ENCODE peak calls at places on chromosomes 7 and 10, in seven cellular contexts. T is left ventricle myocardium inferior; O is PC-9; V is A549; B is lung; I is AG04450; A is CD8-positive, alpha-beta T cell. C is an unnamed sample.

GRCh38 chr10:29862926-29863614 is 196.3 kb downstream of the JCAD start:
- DNase-seq in T (no peak), A (no peak), I (no peak), V (peak), B (no peak), O (peak), C (peak)

GRCh38 chr7:51058764-51059163 is 257.8 kb downstream of the COBL start:
- DNase-seq in V (no peak), A (no peak), B (no peak), O (no peak), T (no peak), I (no peak), C (no peak)

GRCh38 chr7:136072447-136072846 is 95.3 kb upstream of the MTPN start:
- DNase-seq in A (no peak), T (no peak), B (no peak), V (no peak), I (no peak), O (no peak), C (no peak)

GRCh38 chr10:103983367-103983911 is 16.5 kb downstream of the SLK start:
- DNase-seq in T (no peak), O (no peak), A (no peak), V (no peak), I (no peak), B (no peak), C (no peak)

GRCh38 chr7:7688956-7689355 is 29.5 kb downstream of the RPA3 start:
- DNase-seq in B (no peak), I (no peak), A (no peak), O (no peak), T (no peak), V (no peak), C (no peak)

GRCh38 chr7:117808910-117809705 is 64.1 kb downstream of the CTTNBP2 start:
- DNase-seq in I (no peak), T (no peak), V (no peak), A (no peak), O (no peak), B (no peak), C (no peak)

GRCh38 chr7:30956704-30957103 is 7.0 kb upstream of the GHRHR start:
- DNase-seq in V (no peak), B (no peak), A (no peak), I (no peak), O (no peak), T (no peak), C (no peak)

GRCh38 chr10:3668276-3668960 is 116.6 kb downstream of the KLF6 start:
- DNase-seq in O (peak), I (peak), B (peak), V (no peak), A (peak), T (no peak), C (peak)

GRCh38 chr7:121545418-121545817 is 149.3 kb upstream of the FAM3C start:
- DNase-seq in O (no peak), B (no peak), I (no peak), V (no peak), T (no peak), A (no peak), C (peak)

GRCh38 chr10:3852147-3852904 is 67.3 kb upstream of the KLF6 start:
- DNase-seq in A (peak), V (peak), I (peak), B (peak), O (peak), T (peak), C (peak)

GRCh38 chr7:137474627-137475026 is 131.1 kb upstream of the PTN start:
- DNase-seq in I (no peak), T (no peak), O (no peak), A (no peak), V (no peak), B (no peak), C (no peak)

GRCh38 chr7:155277385-155277994 is 20.2 kb upstream of the INSIG1 start:
- DNase-seq in O (no peak), B (no peak), V (no peak), I (no peak), T (no peak), A (no peak), C (no peak)

GRCh38 chr10:62050941-62051433 is 149.5 kb downstream of the ARID5B start:
- DNase-seq in A (peak), O (peak), T (peak), I (peak), B (peak), V (peak), C (peak)

GRCh38 chr7:150357277-150357676 is 11.3 kb upstream of the REPIN1 start:
- DNase-seq in B (no peak), I (no peak), T (no peak), V (no peak), O (no peak), A (peak), C (no peak)

GRCh38 chr10:23158370-23158769 is 33.7 kb upstream of the PTF1A start:
- DNase-seq in O (peak), I (peak), T (no peak), B (no peak), A (peak), V (peak), C (peak)

GRCh38 chr7:105003875-105004510 is 10.0 kb upstream of the KMT2E start:
- DNase-seq in B (no peak), V (no peak), I (no peak), T (no peak), A (no peak), O (no peak), C (no peak)

GRCh38 chr10:113732966-113733365 is 18.5 kb upstream of the PLEKHS1 start:
- DNase-seq in A (no peak), B (no peak), V (no peak), O (no peak), I (no peak), T (no peak), C (no peak)

GRCh38 chr10:105062881-105063280 is 421.8 kb downstream of the SORCS3 start:
- DNase-seq in A (no peak), I (no peak), V (no peak), T (no peak), B (no peak), O (no peak), C (no peak)

GRCh38 chr10:8577681-8578080 is 523.2 kb downstream of the GATA3 start:
- DNase-seq in A (no peak), V (no peak), I (no peak), T (no peak), B (no peak), O (no peak), C (no peak)

GRCh38 chr7:139825666-139826290 is 3.3 kb upstream of the TBXAS1 start:
- DNase-seq in I (peak), B (no peak), V (no peak), A (no peak), O (no peak), T (no peak), C (peak)

GRCh38 chr7:47452295-47452694 is 129.6 kb downstream of the TNS3 start:
- DNase-seq in V (no peak), I (no peak), T (no peak), O (no peak), A (no peak), B (no peak), C (no peak)

GRCh38 chr7:47454066-47454950 is 127.6 kb downstream of the TNS3 start:
- DNase-seq in A (no peak), V (no peak), T (no peak), B (no peak), O (no peak), I (no peak), C (no peak)

GRCh38 chr7:47451851-47452205 is 130.1 kb downstream of the TNS3 start:
- DNase-seq in B (no peak), O (no peak), I (peak), V (no peak), T (no peak), A (no peak), C (no peak)

GRCh38 chr7:47452715-47453092 is 129.2 kb downstream of the TNS3 start:
- DNase-seq in A (no peak), T (no peak), O (no peak), I (no peak), B (no peak), V (no peak), C (no peak)

GRCh38 chr7:47453093-47454056 is 128.5 kb downstream of the TNS3 start:
- DNase-seq in B (peak), T (peak), A (no peak), I (peak), V (no peak), O (peak), C (peak)
- H3K4me3 ChIP-seq in B (no peak), T (peak), A (no peak), I (no peak), V (no peak), O (peak), C (no peak)

DNA sequence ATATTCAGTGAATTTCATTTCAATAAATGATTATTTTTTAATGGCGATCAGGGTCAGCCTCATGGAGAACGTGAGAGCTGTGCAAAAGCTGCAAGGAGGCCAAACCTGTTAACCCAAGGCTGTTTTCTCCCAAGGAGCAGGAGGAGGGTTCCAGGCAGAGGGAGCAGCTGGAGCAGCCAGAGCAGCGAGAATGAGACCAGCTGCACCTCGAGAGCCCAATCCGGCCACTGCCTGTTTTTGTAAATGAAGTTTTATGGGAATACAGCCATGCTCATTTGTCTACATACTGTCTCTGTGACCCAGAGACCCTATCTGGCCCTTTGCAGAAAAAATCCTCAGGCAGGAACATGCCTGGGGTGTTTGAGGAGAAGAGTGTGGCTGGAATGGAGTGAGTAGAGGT is 104.9 kb downstream of the GRK5 start:
- DNase-seq in O (no peak), T (no peak), V (no peak), I (no peak), B (no peak), A (no peak), C (no peak)
- TF ChIP-seq CTCF in O (no peak), T (no peak), V (no peak), I (no peak), B (no peak), A (no peak), C (no peak)

DNA sequence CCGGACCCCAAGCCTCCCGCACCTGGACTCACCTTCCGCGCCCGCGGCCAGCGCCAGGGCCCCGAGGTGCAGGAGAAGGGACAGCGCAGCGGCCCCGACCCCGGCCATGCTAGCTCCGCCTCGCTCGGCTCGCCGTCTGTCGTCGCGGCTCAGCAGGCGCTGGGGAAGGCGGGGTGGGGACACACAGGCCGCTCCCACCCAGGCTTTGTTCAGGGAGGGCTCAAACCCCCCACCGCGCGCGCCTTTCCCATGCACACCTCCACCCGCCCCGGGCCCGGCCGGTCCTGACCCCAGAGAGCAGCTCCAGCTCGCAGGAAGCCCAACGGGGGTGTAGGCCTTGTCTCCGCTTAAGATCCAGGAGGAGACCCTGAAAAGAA is at the start of gene KCP:
- DNase-seq in B (no peak), A (no peak), O (no peak), T (no peak), V (no peak), I (no peak), C (no peak)
- H3K4me3 ChIP-seq in B (peak), A (no peak), O (no peak), T (peak), V (no peak), I (peak), C (peak)

GRCh38 chr7:27606270-27607209 is 56.1 kb downstream of the HIBADH start:
- DNase-seq in V (peak), T (no peak), O (no peak), I (no peak), B (no peak), A (no peak), C (peak)

GRCh38 chr7:27608776-27609495 is 53.7 kb downstream of the HIBADH start:
- DNase-seq in T (no peak), B (no peak), I (no peak), A (no peak), O (no peak), V (no peak), C (peak)

GRCh38 chr7:27607210-27607606 is 55.5 kb downstream of the HIBADH start:
- DNase-seq in I (no peak), A (no peak), B (no peak), V (no peak), T (no peak), O (no peak), C (no peak)

GRCh38 chr7:27614102-27614501 is 48.6 kb downstream of the HIBADH start:
- DNase-seq in B (no peak), O (no peak), I (no peak), A (no peak), V (no peak), T (no peak), C (no peak)

GRCh38 chr7:27611043-27611442 is 51.6 kb downstream of the HIBADH start:
- DNase-seq in B (peak), T (no peak), A (no peak), I (no peak), O (peak), V (no peak), C (peak)
- TF ChIP-seq CTCF in B (no peak), T (no peak), A (no peak), I (no peak), O (no peak), V (no peak), C (no peak)

GRCh38 chr10:60731134-60731883 is 47.0 kb upstream of the CDK1 start:
- DNase-seq in T (no peak), B (no peak), V (no peak), I (no peak), A (no peak), O (no peak), C (peak)
- H3K4me3 ChIP-seq in T (no peak), B (no peak), V (no peak), I (no peak), A (peak), O (peak), C (peak)

GRCh38 chr10:111137587-111137986 is 60.8 kb downstream of the ADRA2A start:
- DNase-seq in V (no peak), A (no peak), I (no peak), O (no peak), T (no peak), B (no peak), C (no peak)

GRCh38 chr10:111137012-111137411 is 60.2 kb downstream of the ADRA2A start:
- DNase-seq in A (no peak), I (no peak), O (no peak), T (no peak), B (peak), V (peak), C (no peak)

GRCh38 chr10:111146025-111146640 is 69.3 kb downstream of the ADRA2A start:
- DNase-seq in B (no peak), A (no peak), I (no peak), O (no peak), V (no peak), T (no peak), C (no peak)

GRCh38 chr10:111139567-111139966 is 62.7 kb downstream of the ADRA2A start:
- DNase-seq in I (no peak), A (no peak), T (no peak), V (no peak), B (no peak), O (no peak), C (no peak)

DNA sequence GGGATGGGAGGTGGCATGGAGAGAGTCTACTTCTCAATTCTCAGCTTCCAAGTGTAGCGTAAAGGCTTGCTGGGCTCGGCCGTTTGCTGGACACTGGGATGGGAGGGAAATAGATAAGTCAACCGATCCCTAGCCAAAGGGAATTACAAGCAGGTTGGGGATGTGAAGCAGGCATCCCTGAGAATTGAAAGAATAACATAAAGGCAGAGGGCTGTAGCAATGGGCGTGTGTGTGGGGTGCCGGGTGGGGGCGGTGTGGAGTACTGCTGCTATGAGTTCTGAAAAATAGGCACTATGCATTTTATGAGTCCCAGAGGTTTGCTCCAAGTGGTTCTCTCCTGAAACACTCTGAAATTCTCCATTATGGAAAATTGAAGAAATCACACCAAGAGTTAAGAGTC is 65.3 kb downstream of the ADRA2A start:
- DNase-seq in T (no peak), I (no peak), B (no peak), A (no peak), V (no peak), O (no peak), C (no peak)
- TF ChIP-seq CTCF in T (no peak), I (no peak), B (no peak), A (no peak), V (no peak), O (no peak), C (no peak)

GRCh38 chr7:18619311-18619710 is 123.8 kb downstream of the HDAC9 start:
- DNase-seq in A (no peak), O (no peak), I (no peak), B (no peak), V (no peak), T (no peak), C (no peak)

GRCh38 chr7:18610331-18610948 is 114.9 kb downstream of the HDAC9 start:
- DNase-seq in B (no peak), V (peak), A (no peak), T (no peak), I (no peak), O (peak), C (peak)

GRCh38 chr7:18614841-18615240 is 119.3 kb downstream of the HDAC9 start:
- DNase-seq in O (no peak), V (no peak), I (no peak), A (no peak), B (no peak), T (no peak), C (no peak)
- H3K4me3 ChIP-seq in O (no peak), V (no peak), I (no peak), A (no peak), B (no peak), T (no peak), C (no peak)

GRCh38 chr7:103574536-103574935 is 128.5 kb upstream of the SLC26A5 start:
- DNase-seq in B (no peak), O (no peak), A (no peak), T (no peak), I (no peak), V (no peak), C (no peak)

GRCh38 chr7:103577059-103577458 is 131.1 kb upstream of the SLC26A5 start:
- DNase-seq in V (no peak), O (no peak), B (no peak), T (no peak), I (no peak), A (no peak), C (no peak)

GRCh38 chr7:103571591-103571990 is 125.6 kb upstream of the SLC26A5 start:
- DNase-seq in T (no peak), B (no peak), I (no peak), V (no peak), O (no peak), A (no peak), C (no peak)

GRCh38 chr7:103576616-103577015 is 130.6 kb upstream of the SLC26A5 start:
- DNase-seq in V (no peak), T (no peak), B (no peak), A (no peak), O (no peak), I (no peak), C (no peak)

DNA sequence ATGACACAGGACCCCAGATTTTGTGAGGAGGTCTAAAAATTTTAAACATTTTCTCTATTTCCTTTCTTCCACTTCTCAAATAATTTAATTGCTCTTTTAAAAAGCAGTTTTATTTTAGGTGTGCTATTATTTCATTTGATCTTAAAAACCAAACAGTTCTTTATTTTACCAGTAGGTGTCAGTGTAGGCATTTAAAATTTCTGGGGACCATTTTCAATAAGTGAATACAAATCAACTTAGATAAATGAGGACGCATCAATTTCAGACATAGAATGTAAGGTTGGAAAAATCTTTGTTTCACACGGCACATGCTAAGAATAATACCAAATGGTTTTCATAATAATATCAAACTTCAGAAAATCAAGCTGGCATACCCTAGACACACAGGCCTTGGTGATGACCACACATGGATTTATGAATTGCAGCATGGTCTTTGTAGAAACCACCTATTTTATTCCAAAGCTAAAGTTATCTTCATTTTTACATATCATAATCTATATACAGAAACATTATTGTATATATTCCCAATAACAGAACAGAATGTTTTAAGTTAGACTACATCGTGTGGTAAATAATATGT is 127.6 kb upstream of the SLC26A5 start:
- DNase-seq in T (no peak), V (peak), A (no peak), B (no peak), I (no peak), O (no peak), C (peak)
- TF ChIP-seq CTCF in T (peak), V (peak), A (peak), B (peak), I (peak), O (peak), C (peak)

DNA sequence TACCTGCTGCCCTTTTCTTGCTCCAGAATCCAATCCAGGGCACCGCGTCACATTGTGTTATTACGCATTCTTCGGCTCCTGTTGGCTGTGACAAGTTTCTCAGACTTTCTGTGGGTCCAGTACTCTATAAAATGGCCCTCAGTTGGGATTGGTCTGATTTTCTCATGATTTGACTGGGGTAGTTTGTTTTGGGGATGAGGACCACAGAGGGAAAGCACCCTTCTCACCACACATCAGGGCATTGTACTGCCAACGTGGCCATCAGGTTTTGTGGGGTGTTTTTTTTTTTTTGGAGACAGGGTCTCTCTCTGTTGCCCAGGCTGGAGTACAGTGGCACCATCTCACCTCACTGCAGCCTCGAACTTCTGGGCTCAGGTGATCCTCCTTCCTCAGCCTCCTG is 17.0 kb upstream of the ORAI2 start:
- DNase-seq in O (no peak), V (no peak), B (no peak), A (no peak), I (no peak), T (no peak), C (no peak)
- H3K4me3 ChIP-seq in O (no peak), V (no peak), B (no peak), A (peak), I (no peak), T (no peak), C (no peak)

GRCh38 chr10:117345143-117345542 is 30.1 kb downstream of the PDZD8 start:
- DNase-seq in V (peak), B (no peak), A (no peak), T (no peak), O (no peak), I (no peak), C (no peak)
- TF ChIP-seq CTCF in V (no peak), B (no peak), A (no peak), T (no peak), O (no peak), I (no peak), C (no peak)

C was measured in epithelial cell of esophagus.